ENCODE peak calls at places on chromosomes 2 and 18, in six cellular contexts. P, J, S, R, F and I are unnamed samples.
A peak's percentile ranks its signal among the peaks of the same experiment; 100 is the strongest.

GRCh38 chr2:30365201-30365600 is 81.8 kb upstream of the LCLAT1 start:
- DNase-seq in F (no peak), P (no peak), J (no peak), R (no peak), S (no peak), I (no peak)

GRCh38 chr2:111246620-111247061 is 125.9 kb downstream of the BCL2L11 start:
- DNase-seq in S (no peak), R (no peak), F (peak; percentile 29), P (peak; percentile 21), J (no peak), I (no peak)

GRCh38 chr18:61470111-61470673 is 137.0 kb downstream of the CDH20 start:
- DNase-seq in F (no peak), R (peak; percentile 72), J (no peak), P (no peak), S (no peak), I (no peak)

GRCh38 chr2:186695081-186695756 is 1.4 kb downstream of the FAM171B start:
- DNase-seq in F (no peak), S (no peak), J (no peak), R (no peak), P (peak; percentile 76), I (peak; percentile 8)

GRCh38 chr2:5720426-5720825 is 28.2 kb downstream of the SOX11 start:
- DNase-seq in S (no peak), J (no peak), P (peak; percentile 78), R (no peak), F (no peak), I (peak; percentile 7)

GRCh38 chr18:3305933-3306332 is 44.0 kb downstream of the MYL12B start:
- DNase-seq in S (no peak), R (no peak), P (peak; percentile 88), J (no peak), F (no peak), I (peak; percentile 89)

GRCh38 chr2:10897956-10898355 is 13.8 kb upstream of the KCNF1 start:
- DNase-seq in R (no peak), S (no peak), P (peak; percentile 74), F (no peak), J (no peak), I (no peak)

GRCh38 chr2:118249531-118249930 is 161.3 kb downstream of the INSIG2 start:
- DNase-seq in J (peak; percentile 81), P (peak; percentile 8), F (no peak), S (no peak), R (no peak), I (no peak)

GRCh38 chr2:32715391-32715841 is 87.6 kb downstream of the TTC27 start:
- DNase-seq in F (no peak), P (peak; percentile 15), S (no peak), R (no peak), J (no peak), I (no peak)

GRCh38 chr2:121375621-121376159 is 90.7 kb upstream of the TFCP2L1 start:
- DNase-seq in R (no peak), F (no peak), P (peak; percentile 69), J (no peak), S (no peak), I (peak; percentile 59)

GRCh38 chr2:207694811-207695281 is 16.6 kb upstream of the CCNYL1 start:
- DNase-seq in F (no peak), S (no peak), P (peak; percentile 41), R (no peak), J (no peak), I (no peak)

GRCh38 chr2:241937297-241937696 is 67.8 kb downstream of the RTP5 start:
- DNase-seq in P (no peak), F (no peak), S (no peak), R (no peak), J (no peak), I (no peak)

GRCh38 chr2:219253753-219254589 is at the start of gene TUBA4A:
- DNase-seq in S (peak; percentile 91), F (peak; percentile 89), P (peak; percentile 37), R (peak; percentile 39), J (peak; percentile 81), I (peak; percentile 63)

GRCh38 chr2:71859211-71859847 is 288.3 kb downstream of the CYP26B1 start:
- DNase-seq in R (no peak), P (no peak), F (no peak), J (no peak), S (no peak), I (no peak)

GRCh38 chr2:46621499-46621898 is 142.1 kb downstream of the TMEM247 start:
- DNase-seq in F (no peak), R (no peak), S (no peak), P (no peak), J (no peak), I (no peak)

GRCh38 chr2:113208995-113209868 is 35.5 kb downstream of the PSD4 start:
- DNase-seq in S (no peak), P (peak; percentile 65), J (no peak), F (no peak), R (no peak), I (peak; percentile 55)

GRCh38 chr18:54240629-54241107 is 16.2 kb upstream of the MBD2 start:
- DNase-seq in S (no peak), J (no peak), R (no peak), P (no peak), F (no peak), I (no peak)

GRCh38 chr2:85909005-85909404 is 20.2 kb upstream of the ST3GAL5 start:
- DNase-seq in J (no peak), S (no peak), P (no peak), F (no peak), R (no peak), I (no peak)

GRCh38 chr2:112031473-112031872 is 23.6 kb upstream of the TMEM87B start:
- DNase-seq in R (no peak), P (no peak), S (peak; percentile 49), J (peak; percentile 70), F (peak; percentile 44), I (peak; percentile 68)

GRCh38 chr2:159083601-159084000 is 115.2 kb downstream of the TANC1 start:
- DNase-seq in P (peak; percentile 78), S (no peak), J (no peak), R (no peak), F (no peak), I (peak; percentile 61)
- H3K9ac ChIP-seq in P (no peak overlapping the region), S (no peak overlapping the region), J (no peak overlapping the region), R (no peak overlapping the region), F (no peak overlapping the region), I (peak overlapping the region; percentile 35)

GRCh38 chr18:31830686-31831085 is 70.0 kb upstream of the SLC25A52 start:
- DNase-seq in J (no peak), F (no peak), P (no peak), R (no peak), S (no peak), I (no peak)

GRCh38 chr18:31837879-31838278 is 77.2 kb upstream of the SLC25A52 start:
- DNase-seq in P (no peak), S (no peak), J (no peak), R (no peak), F (no peak), I (no peak)

GRCh38 chr18:31828613-31829012 is 67.9 kb upstream of the SLC25A52 start:
- DNase-seq in S (no peak), J (no peak), R (no peak), F (no peak), P (no peak), I (no peak)

GRCh38 chr18:31835528-31836138 is 75.0 kb upstream of the SLC25A52 start:
- DNase-seq in R (no peak), S (no peak), P (peak; percentile 66), F (no peak), J (no peak), I (no peak)

DNA sequence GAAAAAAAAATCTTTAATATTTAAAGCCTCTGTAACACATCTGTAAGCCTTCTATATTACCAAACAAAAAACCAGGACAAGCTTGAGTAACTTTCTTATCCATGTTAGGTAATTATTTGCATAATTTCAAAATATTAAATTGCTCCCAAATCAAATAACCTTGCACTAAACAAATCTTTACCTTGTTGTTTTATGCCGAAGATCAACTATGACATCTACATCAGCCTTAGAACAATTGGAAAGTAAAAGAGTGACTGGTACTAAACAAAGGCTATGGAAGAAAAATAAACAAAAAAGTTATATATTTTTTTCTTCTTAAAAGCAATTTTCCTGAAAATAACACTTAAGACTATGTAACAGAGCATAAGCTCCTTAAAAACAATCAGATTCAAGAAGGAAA is 71.2 kb upstream of the SLC25A52 start:
- DNase-seq in S (no peak), F (no peak), J (no peak), P (no peak), R (no peak), I (no peak)
- H3K4me1 ChIP-seq in S (no peaks in the 10 kb centered on the region), F (peaks cover 3% of the 10 kb centered on the region), J (no peaks in the 10 kb centered on the region), P (no peaks in the 10 kb centered on the region), R (no peaks in the 10 kb centered on the region), I (no peaks in the 10 kb centered on the region)

GRCh38 chr2:215313219-215313656 is 1.4 kb downstream of the ATIC start:
- DNase-seq in F (no peak), P (no peak), S (no peak), R (no peak), J (no peak), I (no peak)

GRCh38 chr2:215314896-215315295 is 3.0 kb downstream of the ATIC start:
- DNase-seq in P (no peak), J (no peak), S (no peak), R (no peak), F (no peak), I (no peak)

GRCh38 chr2:215315301-215315700 is 3.4 kb downstream of the ATIC start:
- DNase-seq in F (no peak), S (no peak), J (no peak), P (no peak), R (no peak), I (no peak)

GRCh38 chr2:215316336-215316735 is 4.5 kb downstream of the ATIC start:
- DNase-seq in S (no peak), F (no peak), P (no peak), J (no peak), R (no peak), I (no peak)

DNA sequence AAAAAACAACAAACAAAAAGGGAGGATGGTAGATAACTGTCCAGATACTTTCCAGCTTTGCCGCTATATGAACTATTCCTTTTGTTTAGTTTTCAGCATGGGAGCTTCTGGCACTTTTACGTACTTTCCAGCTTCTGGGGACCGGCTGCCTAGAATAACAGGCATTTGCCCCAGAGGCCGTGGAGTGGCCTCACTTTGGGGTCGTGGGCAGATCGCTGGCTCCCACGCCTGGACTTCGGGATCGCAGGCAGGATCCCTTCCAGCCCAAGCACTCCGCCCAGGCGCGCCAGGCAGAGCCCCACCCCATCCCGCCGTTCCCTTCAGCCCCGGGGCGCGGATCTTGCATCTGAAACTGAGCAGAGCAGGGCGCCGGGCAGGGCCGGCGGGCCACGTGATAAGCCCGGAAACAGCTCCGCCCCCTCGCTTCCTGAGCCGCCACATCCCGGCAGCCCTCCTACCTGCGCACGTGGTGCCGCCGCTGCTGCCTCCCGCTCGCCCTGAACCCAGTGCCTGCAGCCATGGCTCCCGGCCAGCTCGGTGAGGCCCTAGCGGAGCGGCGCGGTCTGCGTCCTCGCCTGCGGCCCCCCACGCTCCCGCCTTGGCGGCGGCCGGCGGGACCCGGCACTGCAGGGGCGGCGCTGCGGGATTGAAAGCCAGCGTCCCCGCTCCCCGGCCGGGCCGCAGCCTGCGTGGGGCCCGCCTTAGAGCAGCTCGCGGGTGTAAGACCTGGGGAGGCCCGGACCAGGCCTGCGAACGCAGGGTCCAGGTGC is at the start of gene ATIC:
- DNase-seq in F (peak; percentile 91), P (peak; percentile 92), J (peak; percentile 97), R (peak; percentile 83), S (peak; percentile 96), I (peak; percentile 93)
- H2BK5ac ChIP-seq in F (peak within 1 kb of the TSS; percentile 73), P (peak within 1 kb of the TSS; percentile 56), J (peak within 1 kb of the TSS; percentile 39), R (peak within 1 kb of the TSS; percentile 30), S (no peak within 1 kb of the TSS), I (no peak within 1 kb of the TSS)

DNA sequence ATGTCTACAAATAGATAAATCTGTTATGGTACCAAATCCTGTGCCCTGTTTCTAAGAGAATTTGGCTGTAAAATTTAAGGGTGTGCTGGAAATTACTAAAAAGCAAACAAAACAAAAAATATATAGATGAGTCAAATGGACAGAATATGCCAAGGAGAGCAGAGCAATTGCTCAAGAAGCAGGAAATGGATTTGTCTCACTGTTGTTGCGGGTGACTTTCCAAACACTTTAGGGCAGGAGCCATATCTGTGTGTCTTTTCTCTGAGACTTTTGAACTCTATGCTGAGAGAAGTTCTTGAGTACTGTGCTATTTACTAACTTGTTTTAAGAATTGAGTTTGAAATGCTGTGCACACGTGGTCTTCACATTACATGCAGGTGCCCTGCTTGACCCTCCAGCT is 221.7 kb downstream of the PHLPP1 start:
- DNase-seq in R (no peak), S (no peak), F (no peak), J (no peak), P (peak; percentile 36), I (peak; percentile 47)
- H3K9ac ChIP-seq in R (no peak overlapping the region), S (no peak overlapping the region), F (no peak overlapping the region), J (no peak overlapping the region), P (no peak overlapping the region), I (peak overlapping the region; percentile 21)